ENCODE peak calls at places on chromosomes 6 and 20, in six cellular contexts. One of them, this sample, is unnamed.

GRCh38 chr6:137799950-137800568 is 67.0 kb upstream of the TNFAIP3 start:
- DNase-seq in AG09309: no peak
- DNase-seq in effector memory CD4-positive, alpha-beta T cell: peak; percentile 49
- DNase-seq in BJ: no peak
- DNase-seq in epithelial cell of esophagus: peak; percentile 88
- DNase-seq in AG04450: no peak
- DNase-seq in this sample: peak; percentile 24

GRCh38 chr20:63472159-63472811 is at the start of gene KCNQ2:
- DNase-seq in effector memory CD4-positive, alpha-beta T cell: no peak
- DNase-seq in BJ: no peak
- DNase-seq in AG04450: no peak
- DNase-seq in epithelial cell of esophagus: no peak
- DNase-seq in AG09309: no peak
- DNase-seq in this sample: no peak

GRCh38 chr20:57579898-57580447 is 19.1 kb downstream of the PCK1 start:
- DNase-seq in epithelial cell of esophagus: no peak
- DNase-seq in AG04450: no peak
- DNase-seq in effector memory CD4-positive, alpha-beta T cell: no peak
- DNase-seq in BJ: no peak
- DNase-seq in AG09309: no peak
- DNase-seq in this sample: no peak

GRCh38 chr20:24469116-24470030 is at the start of gene SYNDIG1:
- DNase-seq in AG04450: no peak
- DNase-seq in epithelial cell of esophagus: no peak
- DNase-seq in AG09309: no peak
- DNase-seq in effector memory CD4-positive, alpha-beta T cell: no peak
- DNase-seq in BJ: no peak
- DNase-seq in this sample: no peak

GRCh38 chr20:62496525-62497218 is 20.9 kb upstream of the GATA5 start:
- DNase-seq in epithelial cell of esophagus: peak; percentile 15
- DNase-seq in AG04450: no peak
- DNase-seq in effector memory CD4-positive, alpha-beta T cell: no peak
- DNase-seq in AG09309: no peak
- DNase-seq in BJ: no peak
- DNase-seq in this sample: no peak

GRCh38 chr20:60820918-60821317 is 431.1 kb upstream of the CDH4 start:
- DNase-seq in AG04450: no peak
- DNase-seq in AG09309: no peak
- DNase-seq in BJ: no peak
- DNase-seq in epithelial cell of esophagus: no peak
- DNase-seq in effector memory CD4-positive, alpha-beta T cell: no peak
- DNase-seq in this sample: no peak

GRCh38 chr6:3751730-3752537 is 421 bp upstream of the PXDC1 start:
- DNase-seq in AG04450: peak; percentile 86
- DNase-seq in epithelial cell of esophagus: peak; percentile 85
- DNase-seq in effector memory CD4-positive, alpha-beta T cell: peak; percentile 54
- DNase-seq in AG09309: peak; percentile 69
- DNase-seq in BJ: peak; percentile 58
- DNase-seq in this sample: peak; percentile 48

GRCh38 chr20:50753152-50753551 is 21.8 kb downstream of the PARD6B start:
- DNase-seq in AG04450: no peak
- DNase-seq in epithelial cell of esophagus: no peak
- DNase-seq in AG09309: no peak
- DNase-seq in effector memory CD4-positive, alpha-beta T cell: no peak
- DNase-seq in BJ: no peak
- DNase-seq in this sample: no peak

GRCh38 chr6:166236586-166236985 is 68.9 kb upstream of the TBXT start:
- DNase-seq in AG04450: no peak
- DNase-seq in BJ: no peak
- DNase-seq in effector memory CD4-positive, alpha-beta T cell: no peak
- DNase-seq in epithelial cell of esophagus: no peak
- DNase-seq in AG09309: no peak
- DNase-seq in this sample: no peak

GRCh38 chr6:90293319-90293937 is 3.2 kb downstream of the BACH2 start:
- DNase-seq in AG09309: no peak
- DNase-seq in AG04450: no peak
- DNase-seq in effector memory CD4-positive, alpha-beta T cell: no peak
- DNase-seq in BJ: no peak
- DNase-seq in epithelial cell of esophagus: no peak
- DNase-seq in this sample: no peak

GRCh38 chr20:53617791-53618489 is 24.3 kb upstream of the ZNF217 start:
- DNase-seq in effector memory CD4-positive, alpha-beta T cell: no peak
- DNase-seq in BJ: no peak
- DNase-seq in AG09309: no peak
- DNase-seq in AG04450: no peak
- DNase-seq in epithelial cell of esophagus: peak; percentile 34
- DNase-seq in this sample: no peak

GRCh38 chr20:3660262-3661059 is 2.7 kb downstream of the GFRA4 start:
- DNase-seq in AG04450: no peak
- DNase-seq in AG09309: no peak
- DNase-seq in BJ: no peak
- DNase-seq in effector memory CD4-positive, alpha-beta T cell: no peak
- DNase-seq in epithelial cell of esophagus: no peak
- DNase-seq in this sample: no peak

GRCh38 chr6:4932506-4932903 is 71.3 kb downstream of the RPP40 start:
- DNase-seq in AG04450: no peak
- DNase-seq in effector memory CD4-positive, alpha-beta T cell: no peak
- DNase-seq in BJ: no peak
- DNase-seq in AG09309: no peak
- DNase-seq in epithelial cell of esophagus: peak; percentile 53
- DNase-seq in this sample: no peak

GRCh38 chr6:19150307-19150706 is 686.9 kb upstream of the ID4 start:
- DNase-seq in effector memory CD4-positive, alpha-beta T cell: no peak
- DNase-seq in epithelial cell of esophagus: no peak
- DNase-seq in AG09309: no peak
- DNase-seq in BJ: no peak
- DNase-seq in AG04450: no peak
- DNase-seq in this sample: no peak

GRCh38 chr6:89970072-89970471 is 75.8 kb downstream of the GJA10 start:
- DNase-seq in effector memory CD4-positive, alpha-beta T cell: no peak
- DNase-seq in AG04450: no peak
- DNase-seq in BJ: no peak
- DNase-seq in AG09309: no peak
- DNase-seq in epithelial cell of esophagus: no peak
- DNase-seq in this sample: no peak

GRCh38 chr6:150142304-150142656 is 564 bp upstream of the PPP1R14C start:
- DNase-seq in AG04450: no peak
- DNase-seq in effector memory CD4-positive, alpha-beta T cell: no peak
- DNase-seq in epithelial cell of esophagus: peak; percentile 96
- DNase-seq in BJ: no peak
- DNase-seq in AG09309: peak; percentile 56
- DNase-seq in this sample: no peak

GRCh38 chr20:45049904-45050471 is 50.9 kb downstream of the KCNS1 start:
- DNase-seq in AG04450: no peak
- DNase-seq in epithelial cell of esophagus: no peak
- DNase-seq in BJ: no peak
- DNase-seq in effector memory CD4-positive, alpha-beta T cell: no peak
- DNase-seq in AG09309: no peak
- DNase-seq in this sample: no peak

This sample was measured in T-helper 17 cell.